ENCODE peak calls at places on chromosome 2, in seven cellular contexts. V, E, S, N, Q, X and K are unnamed samples.

GRCh38 chr2:161418715-161419337 is 2.7 kb downstream of the TBR1 start:
- DNase-seq in E (no peak), Q (no peak), V (no peak), X (no peak), S (peak), N (no peak), K (no peak)

GRCh38 chr2:230924470-230925341 is at the start of gene GPR55:
- DNase-seq in Q (peak), E (peak), X (no peak), N (peak), S (peak), V (peak), K (no peak)

GRCh38 chr2:100764430-100764829 is 55.5 kb upstream of the NPAS2 start:
- DNase-seq in Q (no peak), V (no peak), E (no peak), X (no peak), N (no peak), S (no peak), K (no peak)

GRCh38 chr2:10868465-10869314 is 43.0 kb upstream of the KCNF1 start:
- DNase-seq in S (no peak), Q (no peak), V (no peak), N (no peak), E (no peak), X (no peak), K (peak)

GRCh38 chr2:111116843-111117665 is 3.7 kb upstream of the BCL2L11 start:
- DNase-seq in E (peak), N (peak), X (peak), S (peak), V (peak), Q (peak), K (peak)

GRCh38 chr2:217223222-217223930 is 363.5 kb upstream of the TNP1 start:
- DNase-seq in N (peak), E (no peak), V (no peak), X (no peak), Q (no peak), S (no peak), K (no peak)

GRCh38 chr2:34291076-34291475 is 692.0 kb upstream of the FAM98A start:
- DNase-seq in E (no peak), N (no peak), Q (no peak), V (no peak), X (no peak), S (no peak), K (no peak)

GRCh38 chr2:192090878-192091277 is 103.9 kb downstream of the TMEFF2 start:
- DNase-seq in X (no peak), E (no peak), S (peak), V (no peak), N (no peak), Q (no peak), K (no peak)